ENCODE peak calls at places on chromosomes 2 and 18, in four cellular contexts. L, K, G and F are unnamed samples. For H3K4me1, the result is how much of the 10 kb centered on the place peaks cover.

GRCh38 chr18:63206433-63207153 is 113.0 kb downstream of the BCL2 start:
- DNase-seq in K (no peak), G (no peak), L (no peak), F (no peak)

GRCh38 chr2:223797811-223798721 is 39.3 kb downstream of the AP1S3 start:
- DNase-seq in L (no peak), G (no peak), K (no peak), F (no peak)

GRCh38 chr2:143504397-143504796 is 375.2 kb downstream of the ARHGAP15 start:
- DNase-seq in K (no peak), G (no peak), L (no peak), F (no peak)

GRCh38 chr2:37635359-37636208 is 35.9 kb downstream of the CDC42EP3 start:
- DNase-seq in G (no peak), L (peak), K (no peak), F (no peak)

GRCh38 chr2:205568620-205569019 is 113.7 kb upstream of the NRP2 start:
- DNase-seq in L (no peak), K (no peak), G (no peak), F (no peak)

GRCh38 chr2:11160256-11160655 is 5.0 kb downstream of the SLC66A3 start:
- DNase-seq in K (no peak), L (peak), G (no peak), F (no peak)

GRCh38 chr2:108934151-108934550 is 54.9 kb downstream of the EDAR start:
- DNase-seq in K (no peak), G (no peak), L (no peak), F (no peak)

GRCh38 chr2:231260442-231260841 is 62.0 kb downstream of the ARMC9 start:
- DNase-seq in L (no peak), G (no peak), K (no peak), F (no peak)

GRCh38 chr18:57542126-57542525 is 44.4 kb downstream of the FECH start:
- DNase-seq in L (no peak), K (no peak), G (no peak), F (no peak)

GRCh38 chr2:96260404-96261260 is 5.2 kb downstream of the TMEM127 start:
- DNase-seq in G (no peak), K (peak), L (no peak), F (peak)

GRCh38 chr18:55585586-55586521 is 2.1 kb downstream of the TCF4 start:
- DNase-seq in K (no peak), L (no peak), G (no peak), F (no peak)

GRCh38 chr2:203934711-203935438 is 1.7 kb upstream of the ICOS start:
- DNase-seq in G (no peak), K (no peak), L (no peak), F (no peak)

DNA sequence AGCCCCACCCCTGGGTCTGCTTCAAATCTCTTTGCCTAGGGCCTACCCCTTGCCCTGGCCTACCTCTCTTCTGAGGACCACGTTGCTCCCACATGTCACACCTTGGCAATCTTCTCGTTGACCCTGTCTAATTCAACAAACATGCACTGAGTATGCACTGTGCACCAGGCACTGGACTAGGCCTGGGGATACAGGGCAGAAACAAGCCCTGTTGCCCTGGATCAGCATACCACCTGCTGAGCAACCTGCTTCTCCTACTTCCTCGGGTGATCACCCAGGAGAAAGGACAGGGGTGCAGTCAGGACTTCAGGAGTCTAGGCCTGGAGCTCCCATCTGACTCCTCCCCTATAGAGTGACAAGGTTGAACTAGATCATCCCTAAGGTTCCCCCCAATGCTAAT is 9.7 kb downstream of the WNT10A start:
- DNase-seq in L (no peak), K (no peak), G (no peak), F (no peak)
- H3K4me1 ChIP-seq in L (under half), K (under half), G (under half), F (under half)

GRCh38 chr2:43346619-43347018 is 120.2 kb upstream of the ZFP36L2 start:
- DNase-seq in G (no peak), K (no peak), L (no peak), F (no peak)
- H3K4me1 ChIP-seq in G (half or more), K (under half), L (under half), F (under half)

GRCh38 chr2:165584126-165584525 is 114.6 kb downstream of the CSRNP3 start:
- DNase-seq in G (no peak), L (no peak), K (no peak), F (no peak)
- H3K4me1 ChIP-seq in G (under half), L (under half), K (under half), F (under half)

GRCh38 chr2:54500404-54501147 is 44.4 kb downstream of the SPTBN1 start:
- DNase-seq in K (no peak), L (no peak), G (no peak), F (no peak)
- H3K4me1 ChIP-seq in K (under half), L (under half), G (half or more), F (under half)